ENCODE peak calls at places on chromosome 21, in eight cellular contexts. V is fibroblast of mammary gland, C is AG09309, U is GM12865, F is Peyer's patch, R is OCI-LY7, L is vagina, O is foreskin fibroblast. M is an unnamed sample.

GRCh38 chr21:44065428-44065827 is 41.8 kb upstream of the PWP2 start:
- DNase-seq in F (peak), C (no peak), V (peak), R (no peak), O (peak), L (no peak), U (peak), M (peak)

GRCh38 chr21:42973309-42973990 is 912 bp upstream of the PKNOX1 start:
- DNase-seq in C (no peak), O (no peak), R (no peak), L (no peak), U (no peak), V (no peak), F (no peak), M (no peak)

GRCh38 chr21:36627242-36627641 is 71.7 kb upstream of the SIM2 start:
- DNase-seq in F (no peak), O (no peak), C (peak), L (no peak), U (no peak), R (no peak), V (peak), M (peak)

GRCh38 chr21:30153697-30154340 is 12.8 kb downstream of the CLDN17 start:
- DNase-seq in L (no peak), R (no peak), C (no peak), U (no peak), V (no peak), F (no peak), O (no peak), M (no peak)

GRCh38 chr21:29658934-29659203 is 280.9 kb downstream of the GRIK1 start:
- DNase-seq in U (no peak), C (no peak), F (no peak), R (no peak), L (no peak), O (no peak), V (no peak), M (no peak)

GRCh38 chr21:30233636-30234035 is 17.7 kb upstream of the CLDN8 start:
- DNase-seq in L (no peak), R (no peak), O (peak), U (no peak), V (peak), F (no peak), C (no peak), M (no peak)

GRCh38 chr21:38756746-38757145 is 49.0 kb upstream of the ETS2 start:
- DNase-seq in O (peak), F (no peak), C (no peak), U (no peak), R (no peak), L (no peak), V (peak), M (peak)

GRCh38 chr21:26445440-26445839 is 127.6 kb downstream of the CYYR1 start:
- DNase-seq in C (peak), V (peak), L (no peak), F (no peak), O (peak), R (no peak), U (no peak), M (no peak)

GRCh38 chr21:41162111-41162510 is 5.8 kb upstream of the BACE2 start:
- DNase-seq in F (no peak), R (no peak), U (no peak), L (no peak), O (no peak), C (no peak), V (no peak), M (no peak)

GRCh38 chr21:35189077-35189863 is 140.2 kb upstream of the RUNX1 start:
- DNase-seq in L (no peak), R (peak), U (peak), C (peak), V (peak), F (no peak), O (peak), M (peak)

GRCh38 chr21:43352568-43353281 is 74.2 kb downstream of the SIK1 start:
- DNase-seq in C (no peak), R (peak), F (peak), O (no peak), V (peak), U (peak), L (no peak), M (no peak)

GRCh38 chr21:15935530-15935929 is 205.7 kb downstream of the USP25 start:
- DNase-seq in U (no peak), C (no peak), L (no peak), V (no peak), R (no peak), F (no peak), O (no peak), M (no peak)

GRCh38 chr21:16211339-16212303 is 481.8 kb downstream of the USP25 start:
- DNase-seq in F (no peak), U (no peak), V (peak), O (peak), C (no peak), L (no peak), R (no peak), M (peak)

GRCh38 chr21:34227386-34227852 is 136.4 kb upstream of the KCNE2 start:
- DNase-seq in O (peak), V (peak), R (no peak), U (no peak), C (no peak), F (no peak), L (no peak), M (peak)

GRCh38 chr21:34992736-34993135 is 56.4 kb downstream of the RUNX1 start:
- DNase-seq in U (no peak), O (peak), V (peak), F (no peak), L (no peak), C (peak), R (no peak), M (no peak)

GRCh38 chr21:36235058-36235582 is 78.5 kb downstream of the DOP1B start:
- DNase-seq in C (no peak), U (no peak), V (no peak), O (no peak), F (no peak), R (no peak), L (no peak), M (no peak)

GRCh38 chr21:34511154-34511553 is 856 bp downstream of the KCNE1 start:
- DNase-seq in F (no peak), R (no peak), O (peak), C (no peak), U (no peak), V (peak), L (no peak), M (no peak)

GRCh38 chr21:28513450-28513849 is 479.2 kb downstream of the LTN1 start:
- DNase-seq in U (no peak), R (no peak), V (no peak), C (no peak), L (no peak), F (no peak), O (no peak), M (no peak)

GRCh38 chr21:35559881-35560280 is 500.4 kb downstream of the SETD4 start:
- DNase-seq in V (peak), L (no peak), R (no peak), C (no peak), U (no peak), O (peak), F (no peak), M (peak)

GRCh38 chr21:37575536-37576083 is 209.0 kb downstream of the DYRK1A start:
- DNase-seq in F (no peak), L (no peak), R (no peak), C (no peak), V (no peak), U (no peak), O (no peak), M (no peak)

GRCh38 chr21:17679002-17679600 is 66.4 kb upstream of the BTG3 start:
- DNase-seq in R (peak), L (no peak), F (no peak), C (peak), V (peak), U (peak), O (peak), M (peak)

GRCh38 chr21:43204638-43205037 is 35.8 kb downstream of the CRYAA start:
- DNase-seq in C (no peak), R (no peak), L (no peak), U (no peak), O (no peak), V (no peak), F (peak), M (no peak)

GRCh38 chr21:29084372-29084771 is 10.9 kb upstream of the CCT8 start:
- DNase-seq in C (no peak), L (no peak), R (no peak), V (no peak), F (no peak), U (no peak), O (no peak), M (no peak)

GRCh38 chr21:17738171-17738953 is 80.8 kb downstream of the C21orf91 start:
- DNase-seq in F (no peak), V (no peak), O (no peak), U (no peak), L (no peak), R (no peak), C (no peak), M (no peak)

GRCh38 chr21:35649186-35649585 is 411.1 kb downstream of the SETD4 start:
- DNase-seq in F (no peak), U (no peak), V (peak), R (no peak), L (no peak), C (no peak), O (peak), M (peak)

GRCh38 chr21:38439957-38440356 is 58.3 kb downstream of the ERG start:
- DNase-seq in R (no peak), U (no peak), L (no peak), F (no peak), O (no peak), V (no peak), C (no peak), M (no peak)

GRCh38 chr21:43322805-43323204 is 104.1 kb downstream of the SIK1 start:
- DNase-seq in L (no peak), V (no peak), R (no peak), U (no peak), C (no peak), O (peak), F (no peak), M (no peak)

GRCh38 chr21:17514124-17514481 is 1.3 kb downstream of the CXADR start:
- DNase-seq in R (no peak), U (no peak), C (no peak), V (no peak), F (no peak), L (no peak), O (peak), M (peak)

GRCh38 chr21:27476696-27477095 is 509.8 kb upstream of the ADAMTS5 start:
- DNase-seq in O (peak), F (no peak), U (no peak), R (no peak), V (peak), C (peak), L (no peak), M (peak)
- TF ChIP-seq CTCF in O (peak), F (no peak), U (no peak), R (no peak), V (peak), C (peak), L (no peak), M (peak)

DNA sequence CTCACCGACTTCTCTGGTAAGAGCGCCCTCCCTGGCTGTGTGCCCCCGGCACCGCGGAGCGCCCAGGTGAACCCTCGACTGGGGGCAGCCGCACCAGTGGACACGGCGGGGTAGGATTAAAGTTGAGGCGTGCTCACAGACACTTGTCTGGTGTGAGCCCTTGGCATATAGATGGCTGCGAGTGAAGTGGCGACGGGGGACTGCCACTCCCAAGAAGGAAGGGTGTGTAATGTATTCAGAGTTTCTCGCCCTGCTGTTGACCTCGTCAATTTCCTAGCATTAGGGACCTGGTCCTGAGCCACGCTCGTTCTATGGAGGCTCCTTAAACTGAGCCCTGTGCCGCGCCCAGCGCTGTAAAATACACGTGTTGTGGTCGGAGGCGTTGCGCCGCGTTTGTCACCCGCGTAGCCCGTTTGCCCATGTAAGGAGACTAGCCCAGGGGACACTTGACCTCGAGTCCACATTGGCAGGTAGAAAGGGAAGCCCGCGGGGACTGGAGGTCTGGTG is 545 bp downstream of the EVA1C start:
- DNase-seq in O (peak), V (no peak), L (no peak), F (no peak), R (no peak), C (no peak), U (no peak), M (no peak)
- H3K4me3 ChIP-seq in O (peak), V (peak), L (peak), F (peak), R (no peak), C (peak), U (no peak), M (peak)

DNA sequence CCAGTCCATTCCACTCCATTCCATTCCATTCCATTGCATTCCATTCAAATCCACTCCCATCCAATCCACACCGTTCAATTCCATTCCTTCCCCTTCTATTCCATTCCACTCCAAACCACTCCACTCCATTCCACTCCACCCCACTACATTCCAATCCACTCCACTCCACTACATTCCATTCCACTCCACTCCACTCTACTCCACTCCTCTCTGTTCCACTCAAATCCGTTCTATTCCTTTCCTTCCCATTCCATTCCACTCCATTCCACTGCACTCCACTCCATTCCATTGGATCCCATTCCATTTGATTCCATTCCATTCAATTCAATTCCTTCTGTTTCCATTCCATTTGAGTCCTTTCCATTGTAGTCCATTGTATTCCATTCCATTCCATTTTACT is 2568.3 kb upstream of the TPTE start:
- DNase-seq in V (no peak), O (no peak), F (no peak), U (no peak), L (no peak), R (no peak), C (no peak), M (no peak)
- TF ChIP-seq CTCF in V (no peak), O (no peak), F (no peak), U (no peak), L (no peak), R (no peak), C (no peak), M (no peak)

GRCh38 chr21:45289134-45289533 is 1.4 kb upstream of the POFUT2 start:
- DNase-seq in U (no peak), O (no peak), L (no peak), F (peak), R (no peak), V (no peak), C (no peak), M (no peak)
- H3K4me3 ChIP-seq in U (no peak), O (peak), L (no peak), F (no peak), R (no peak), V (peak), C (no peak), M (peak)